ENCODE peak calls at places on chromosomes 4 and X, in five cellular contexts. One of them, this sample, is unnamed.

GRCh38 chr4:72843466-72843865 is 226.1 kb downstream of the COX18 start:
- DNase-seq in astrocyte: peak; percentile 26
- DNase-seq in suprapubic skin: no peak
- DNase-seq in brain microvascular endothelial cell: peak; percentile 14
- DNase-seq in PC-3: no peak
- DNase-seq in this sample: no peak

GRCh38 chr4:173924561-173924960 is 358.9 kb downstream of the FBXO8 start:
- DNase-seq in PC-3: no peak
- DNase-seq in brain microvascular endothelial cell: no peak
- DNase-seq in astrocyte: peak; percentile 37
- DNase-seq in suprapubic skin: no peak
- DNase-seq in this sample: no peak

GRCh38 chrX:113222305-113222704 is 381.7 kb upstream of the AMOT start:
- DNase-seq in astrocyte: no peak
- DNase-seq in suprapubic skin: no peak
- DNase-seq in brain microvascular endothelial cell: no peak
- DNase-seq in PC-3: no peak
- DNase-seq in this sample: no peak

GRCh38 chrX:22603060-22603459 is 330.3 kb downstream of the CBLL2 start:
- DNase-seq in suprapubic skin: no peak
- DNase-seq in PC-3: no peak
- DNase-seq in astrocyte: no peak
- DNase-seq in brain microvascular endothelial cell: no peak
- DNase-seq in this sample: no peak

GRCh38 chrX:132809581-132809980 is 148.8 kb downstream of the HS6ST2 start:
- DNase-seq in PC-3: peak; percentile 1
- DNase-seq in suprapubic skin: no peak
- DNase-seq in astrocyte: no peak
- DNase-seq in brain microvascular endothelial cell: no peak
- DNase-seq in this sample: no peak

GRCh38 chr4:167940217-167940616 is 152.1 kb upstream of the ANXA10 start:
- DNase-seq in PC-3: no peak
- DNase-seq in suprapubic skin: no peak
- DNase-seq in astrocyte: no peak
- DNase-seq in brain microvascular endothelial cell: no peak
- DNase-seq in this sample: no peak

GRCh38 chr4:183335369-183335940 is 13.2 kb upstream of the CLDN24 start:
- DNase-seq in brain microvascular endothelial cell: peak; percentile 78
- DNase-seq in suprapubic skin: no peak
- DNase-seq in astrocyte: peak; percentile 94
- DNase-seq in PC-3: peak; percentile 88
- DNase-seq in this sample: no peak

GRCh38 chrX:41086627-41086932 is 1.3 kb downstream of the USP9X start:
- DNase-seq in astrocyte: no peak
- DNase-seq in brain microvascular endothelial cell: no peak
- DNase-seq in PC-3: peak; percentile 7
- DNase-seq in suprapubic skin: no peak
- DNase-seq in this sample: no peak

GRCh38 chr4:136526517-136526916 is 1005.8 kb downstream of the PCDH18 start:
- DNase-seq in suprapubic skin: no peak
- DNase-seq in PC-3: no peak
- DNase-seq in astrocyte: peak; percentile 6
- DNase-seq in brain microvascular endothelial cell: peak; percentile 8
- DNase-seq in this sample: no peak

GRCh38 chr4:865121-865465 is 39.2 kb upstream of the CPLX1 start:
- DNase-seq in astrocyte: no peak
- DNase-seq in brain microvascular endothelial cell: no peak
- DNase-seq in PC-3: no peak
- DNase-seq in suprapubic skin: no peak
- DNase-seq in this sample: no peak
- H3K36me3 ChIP-seq in astrocyte: peaks cover 21% of the 10 kb centered on the region
- H3K36me3 ChIP-seq in brain microvascular endothelial cell: peaks cover 59% of the 10 kb centered on the region
- H3K36me3 ChIP-seq in PC-3: no peaks in the 10 kb centered on the region
- H3K36me3 ChIP-seq in suprapubic skin: peaks cover 95% of the 10 kb centered on the region
- H3K36me3 ChIP-seq in this sample: peaks cover 97% of the 10 kb centered on the region

GRCh38 chr4:95541889-95542607 is 6.7 kb downstream of the UNC5C start:
- DNase-seq in suprapubic skin: no peak
- DNase-seq in brain microvascular endothelial cell: no peak
- DNase-seq in PC-3: no peak
- DNase-seq in astrocyte: no peak
- DNase-seq in this sample: no peak

GRCh38 chr4:95546236-95546635 is 2.5 kb downstream of the UNC5C start:
- DNase-seq in suprapubic skin: no peak
- DNase-seq in astrocyte: no peak
- DNase-seq in PC-3: no peak
- DNase-seq in brain microvascular endothelial cell: no peak
- DNase-seq in this sample: no peak

GRCh38 chr4:95545526-95545925 is 3.2 kb downstream of the UNC5C start:
- DNase-seq in astrocyte: no peak
- DNase-seq in suprapubic skin: no peak
- DNase-seq in PC-3: no peak
- DNase-seq in brain microvascular endothelial cell: no peak
- DNase-seq in this sample: no peak

GRCh38 chr4:95546866-95547707 is 1.7 kb downstream of the UNC5C start:
- DNase-seq in brain microvascular endothelial cell: no peak
- DNase-seq in suprapubic skin: no peak
- DNase-seq in astrocyte: no peak
- DNase-seq in PC-3: no peak
- DNase-seq in this sample: no peak

DNA sequence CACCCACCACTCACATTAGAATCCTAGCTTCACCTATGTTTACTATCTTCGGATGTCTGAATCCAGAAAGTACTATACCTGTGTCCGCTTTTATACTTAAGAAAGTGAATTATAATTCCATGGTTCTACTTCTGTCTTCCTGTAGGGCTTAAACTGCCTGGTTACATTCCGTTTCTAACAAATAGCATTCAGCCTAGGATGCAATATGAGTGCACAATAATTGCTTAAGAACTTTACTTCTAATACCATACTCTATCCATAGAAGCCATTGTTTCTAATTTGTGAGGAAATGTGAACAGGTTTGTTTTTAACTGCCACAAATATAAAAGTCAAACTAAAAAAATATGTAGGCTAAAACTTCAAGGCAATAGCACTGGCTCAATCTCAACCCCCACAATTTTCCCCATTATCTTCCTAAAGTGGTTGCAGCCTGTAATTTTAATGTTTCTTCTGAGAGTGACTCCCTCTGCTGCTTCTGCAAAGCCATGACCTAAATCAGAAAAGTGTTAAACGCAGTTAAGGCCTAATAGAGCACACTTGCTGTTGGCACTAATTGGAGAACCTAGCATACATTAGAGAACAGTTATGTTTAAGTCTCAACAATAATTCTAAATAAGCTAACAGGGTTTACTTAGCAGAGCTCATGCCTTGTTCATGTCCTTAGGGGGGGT is 4.2 kb downstream of the UNC5C start:
- DNase-seq in astrocyte: no peak
- DNase-seq in brain microvascular endothelial cell: no peak
- DNase-seq in suprapubic skin: no peak
- DNase-seq in PC-3: no peak
- DNase-seq in this sample: no peak
- H3K27ac ChIP-seq in astrocyte: no peak overlapping the region
- H3K27ac ChIP-seq in brain microvascular endothelial cell: no peak overlapping the region
- H3K27ac ChIP-seq in suprapubic skin: no peak overlapping the region
- H3K27ac ChIP-seq in PC-3: no peak overlapping the region
- H3K27ac ChIP-seq in this sample: peak overlapping the region; percentile 88

GRCh38 chrX:154437971-154438893 is 1.3 kb downstream of the GDI1 start:
- DNase-seq in suprapubic skin: no peak
- DNase-seq in brain microvascular endothelial cell: no peak
- DNase-seq in astrocyte: no peak
- DNase-seq in PC-3: no peak
- DNase-seq in this sample: no peak

GRCh38 chrX:154436290-154436596 is 711 bp upstream of the GDI1 start:
- DNase-seq in suprapubic skin: peak; percentile 64
- DNase-seq in brain microvascular endothelial cell: no peak
- DNase-seq in PC-3: no peak
- DNase-seq in astrocyte: no peak
- DNase-seq in this sample: no peak

GRCh38 chrX:154435171-154435733 is 1.7 kb upstream of the GDI1 start:
- DNase-seq in suprapubic skin: peak; percentile 59
- DNase-seq in PC-3: no peak
- DNase-seq in brain microvascular endothelial cell: no peak
- DNase-seq in astrocyte: no peak
- DNase-seq in this sample: no peak

GRCh38 chrX:154437398-154437752 is 421 bp downstream of the GDI1 start:
- DNase-seq in astrocyte: no peak
- DNase-seq in suprapubic skin: peak; percentile 64
- DNase-seq in brain microvascular endothelial cell: no peak
- DNase-seq in PC-3: no peak
- DNase-seq in this sample: no peak

DNA sequence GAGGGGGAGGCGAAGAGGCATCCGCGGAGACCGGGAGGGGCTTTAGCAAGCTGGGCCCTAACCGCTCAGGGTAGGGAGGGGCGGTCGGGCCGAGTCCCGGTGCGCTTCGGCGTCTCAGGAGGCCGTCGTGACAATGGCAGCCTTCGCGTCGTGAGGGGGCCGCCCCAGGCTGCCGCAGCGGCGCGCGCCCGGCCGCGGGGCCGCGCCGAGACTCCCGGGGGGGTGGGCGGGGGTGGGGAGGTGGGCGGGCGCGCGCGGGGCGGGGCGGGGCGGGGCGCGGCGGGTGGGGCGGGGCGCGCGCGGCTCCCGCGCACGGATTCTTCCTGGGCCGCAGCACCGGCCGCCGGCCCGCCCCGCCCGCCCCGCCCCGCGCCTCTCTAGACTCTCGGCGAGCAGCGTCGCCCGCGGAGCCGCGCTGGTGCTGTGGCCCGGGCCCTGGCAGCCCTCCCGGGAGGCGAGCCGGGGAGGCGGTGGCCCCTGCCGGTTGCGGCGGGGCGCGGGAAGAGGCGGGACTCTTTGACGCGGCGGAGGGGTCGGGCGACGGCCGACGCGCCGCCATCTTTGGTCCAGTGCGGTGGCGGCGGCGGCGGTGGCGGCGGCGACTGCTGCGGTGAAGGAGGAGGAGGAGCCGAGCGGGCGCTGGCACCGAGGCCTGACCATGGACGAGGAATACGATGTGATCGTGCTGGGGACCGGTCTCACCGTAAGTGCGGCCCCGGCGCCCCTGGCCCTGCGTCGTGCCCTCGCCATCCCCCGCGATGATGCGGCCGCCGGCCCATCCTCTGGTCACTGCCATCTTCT is at the start of gene GDI1:
- DNase-seq in suprapubic skin: peak; percentile 73
- DNase-seq in PC-3: peak; percentile 33
- DNase-seq in brain microvascular endothelial cell: no peak
- DNase-seq in astrocyte: peak; percentile 18
- DNase-seq in this sample: peak; percentile 44
- H3K36me3 ChIP-seq in suprapubic skin: peaks cover 52% of the 10 kb centered on the region
- H3K36me3 ChIP-seq in PC-3: peaks cover 1% of the 10 kb centered on the region
- H3K36me3 ChIP-seq in brain microvascular endothelial cell: peaks cover 19% of the 10 kb centered on the region
- H3K36me3 ChIP-seq in astrocyte: peaks cover 4% of the 10 kb centered on the region
- H3K36me3 ChIP-seq in this sample: no peaks in the 10 kb centered on the region

GRCh38 chr4:99381588-99382175 is 29.1 kb upstream of the ADH1C start:
- DNase-seq in suprapubic skin: no peak
- DNase-seq in astrocyte: no peak
- DNase-seq in brain microvascular endothelial cell: no peak
- DNase-seq in PC-3: no peak
- DNase-seq in this sample: no peak

GRCh38 chr4:99382745-99383360 is 30.3 kb upstream of the ADH1C start:
- DNase-seq in brain microvascular endothelial cell: peak; percentile 39
- DNase-seq in PC-3: no peak
- DNase-seq in suprapubic skin: no peak
- DNase-seq in astrocyte: no peak
- DNase-seq in this sample: no peak

GRCh38 chr4:99383381-99383780 is 30.8 kb upstream of the ADH1C start:
- DNase-seq in astrocyte: no peak
- DNase-seq in suprapubic skin: no peak
- DNase-seq in brain microvascular endothelial cell: no peak
- DNase-seq in PC-3: no peak
- DNase-seq in this sample: no peak

GRCh38 chr4:99379571-99379970 is 27.0 kb upstream of the ADH1C start:
- DNase-seq in brain microvascular endothelial cell: no peak
- DNase-seq in PC-3: no peak
- DNase-seq in suprapubic skin: no peak
- DNase-seq in astrocyte: no peak
- DNase-seq in this sample: no peak

GRCh38 chr4:99383833-99384392 is 31.4 kb upstream of the ADH1C start:
- DNase-seq in suprapubic skin: peak; percentile 68
- DNase-seq in PC-3: no peak
- DNase-seq in brain microvascular endothelial cell: no peak
- DNase-seq in astrocyte: peak; percentile 50
- DNase-seq in this sample: no peak
- H3K27ac ChIP-seq in suprapubic skin: peak overlapping the region; percentile 78
- H3K27ac ChIP-seq in PC-3: no peak overlapping the region
- H3K27ac ChIP-seq in brain microvascular endothelial cell: no peak overlapping the region
- H3K27ac ChIP-seq in astrocyte: no peak overlapping the region
- H3K27ac ChIP-seq in this sample: peak overlapping the region; percentile 72

GRCh38 chr4:1815997-1816860 is 23.1 kb downstream of the FGFR3 start:
- DNase-seq in astrocyte: no peak
- DNase-seq in suprapubic skin: no peak
- DNase-seq in PC-3: no peak
- DNase-seq in brain microvascular endothelial cell: no peak
- DNase-seq in this sample: no peak
- H3K36me3 ChIP-seq in astrocyte: peaks cover 26% of the 10 kb centered on the region
- H3K36me3 ChIP-seq in suprapubic skin: peaks cover 85% of the 10 kb centered on the region
- H3K36me3 ChIP-seq in PC-3: peaks cover 23% of the 10 kb centered on the region
- H3K36me3 ChIP-seq in brain microvascular endothelial cell: peaks cover 67% of the 10 kb centered on the region
- H3K36me3 ChIP-seq in this sample: peaks cover 32% of the 10 kb centered on the region

DNA sequence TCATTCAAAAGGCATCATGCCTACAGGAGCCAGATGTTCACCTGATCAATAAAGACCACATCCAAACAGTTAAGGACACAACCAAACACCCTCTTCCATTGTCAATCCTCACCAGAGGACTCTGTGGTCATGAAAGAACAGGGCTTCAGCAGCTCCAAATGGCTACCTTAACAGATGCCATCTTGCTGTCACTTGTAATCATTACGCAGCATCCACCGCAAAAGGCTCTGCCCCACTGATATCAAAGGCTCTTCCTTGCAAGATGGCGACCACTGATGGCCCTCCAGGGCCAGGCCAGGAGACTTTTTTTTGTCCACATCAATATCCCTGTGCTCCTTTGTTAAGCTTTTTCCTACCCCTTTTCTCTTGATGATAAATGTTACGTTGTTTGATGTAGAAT is 157.4 kb downstream of the DHRSX start:
- DNase-seq in suprapubic skin: no peak
- DNase-seq in brain microvascular endothelial cell: no peak
- DNase-seq in PC-3: no peak
- DNase-seq in astrocyte: no peak
- DNase-seq in this sample: no peak
- H3K27ac ChIP-seq in suprapubic skin: no peak overlapping the region
- H3K27ac ChIP-seq in brain microvascular endothelial cell: peak overlapping the region; percentile 96
- H3K27ac ChIP-seq in PC-3: no peak overlapping the region
- H3K27ac ChIP-seq in astrocyte: peak overlapping the region; percentile 66
- H3K27ac ChIP-seq in this sample: peak overlapping the region; percentile 85